ENCODE peak calls at places on chromosome X, in four cellular contexts. X is HepG2, V is K562, O is GM12878. Q is an unnamed sample.

GRCh38 chrX:107565916-107566602 is 62.3 kb upstream of the PRPS1 start:
- DNase-seq in X (peak; percentile 15), V (peak; percentile 29), O (no peak), Q (peak; percentile 74)

GRCh38 chrX:129600981-129601424 is 53.8 kb downstream of the APLN start:
- DNase-seq in X (peak; percentile 4), V (peak; percentile 29), O (no peak), Q (peak; percentile 61)

GRCh38 chrX:121365572-121366161 is 318.3 kb downstream of the GLUD2 start:
- DNase-seq in X (no peak), V (no peak), O (no peak), Q (no peak)

GRCh38 chrX:10325606-10326005 is 168.8 kb downstream of the CLCN4 start:
- DNase-seq in X (no peak), V (no peak), O (no peak), Q (no peak)

GRCh38 chrX:18146954-18147353 is 73.7 kb downstream of the BEND2 start:
- DNase-seq in X (peak; percentile 1), V (peak; percentile 22), O (no peak), Q (peak; percentile 30)

GRCh38 chrX:143664302-143664701 is 28.4 kb upstream of the SLITRK4 start:
- DNase-seq in X (no peak), V (no peak), O (no peak), Q (no peak)

GRCh38 chrX:57286507-57287251 is at the start of gene FAAH2:
- DNase-seq in X (peak; percentile 57), V (peak; percentile 7), O (peak; percentile 23), Q (no peak)

GRCh38 chrX:135009057-135009605 is 13.2 kb downstream of the RTL8B start:
- DNase-seq in X (peak; percentile 60), V (no peak), O (no peak), Q (no peak)

GRCh38 chrX:134626434-134626833 is 31.8 kb downstream of the PLAC1 start:
- DNase-seq in X (no peak), V (no peak), O (no peak), Q (no peak)

GRCh38 chrX:22795680-22796079 is 204.1 kb upstream of the DDX53 start:
- DNase-seq in X (no peak), V (no peak), O (no peak), Q (no peak)

GRCh38 chrX:136063340-136064079 is 78.3 kb downstream of the SLC9A6 start:
- DNase-seq in X (no peak), V (no peak), O (no peak), Q (no peak)

GRCh38 chrX:16786791-16787735 is 797 bp downstream of the TXLNG start:
- DNase-seq in X (no peak), V (peak; percentile 62), O (no peak), Q (peak; percentile 25)

DNA sequence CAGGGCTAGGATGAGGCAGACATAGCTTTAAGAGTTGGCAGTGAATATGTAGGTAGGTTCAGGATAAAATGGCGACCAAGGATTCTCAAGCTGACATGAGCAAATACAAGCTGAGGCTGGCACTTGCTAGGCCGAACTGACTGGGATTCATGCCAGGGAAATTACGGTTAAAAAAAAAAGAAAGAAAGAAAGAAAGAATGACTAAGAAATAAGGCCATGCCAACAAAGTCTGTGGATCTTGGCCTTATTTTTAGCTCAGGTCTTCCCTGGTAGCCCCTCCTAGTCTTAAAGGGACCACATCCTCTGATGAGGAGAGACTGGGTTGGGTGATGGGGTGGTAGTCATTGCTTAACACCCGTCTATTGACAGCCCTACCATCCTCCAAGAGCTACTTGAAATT is 64.4 kb upstream of the KLHL13 start:
- DNase-seq in X (no peak), V (no peak), O (no peak), Q (no peak)
- TF ChIP-seq TARDBP in X (no peak), V (no peak), O (no peak), Q (no peak)

GRCh38 chrX:154805696-154806091 is 409 bp upstream of the MPP1 start:
- DNase-seq in X (no peak), V (no peak), O (no peak), Q (no peak)
- TF ChIP-seq FOXM1 in X (no peak), V (no peak), O (no peak), Q (no peak)

DNA sequence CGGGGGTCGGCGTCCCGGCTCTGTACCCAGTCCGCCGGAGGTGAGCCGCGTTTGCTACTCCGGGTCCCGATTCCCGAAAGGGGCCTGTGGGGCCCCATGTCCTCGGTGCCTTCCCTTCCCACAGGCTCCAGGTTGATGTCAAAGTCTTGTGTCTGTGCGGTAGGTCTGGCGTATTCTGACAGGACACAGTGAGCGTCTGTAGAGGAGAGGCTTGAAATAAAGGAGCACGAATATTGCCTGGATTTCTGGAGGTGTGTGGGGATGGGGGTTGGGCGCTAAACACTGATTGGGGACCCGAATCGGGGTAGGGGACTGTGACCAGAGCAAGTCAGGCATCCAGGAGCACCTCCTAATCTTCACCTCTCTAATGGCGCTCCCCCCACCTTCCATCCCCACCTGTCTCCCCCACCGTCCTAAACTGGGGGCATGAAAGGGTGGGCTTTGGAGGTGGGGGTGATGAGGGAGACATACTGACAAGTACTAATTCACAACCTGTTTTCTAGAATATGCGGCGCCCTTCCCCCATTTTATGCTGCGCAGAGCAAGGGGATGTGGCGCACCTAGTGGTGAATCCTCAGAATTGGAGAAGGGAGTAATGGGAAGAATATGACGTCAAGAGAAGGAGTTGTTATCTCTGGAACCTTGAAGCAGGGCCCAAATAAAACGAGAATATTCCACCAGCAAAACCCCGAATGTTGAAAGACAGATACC is 874 bp downstream of the GPRASP2 start:
- DNase-seq in X (no peak), V (peak; percentile 39), O (no peak), Q (peak; percentile 54)
- TF ChIP-seq TARDBP in X (no peak), V (no peak), O (no peak), Q (no peak)

GRCh38 chrX:54397113-54397512 is 39.3 kb upstream of the WNK3 start:
- DNase-seq in X (no peak), V (no peak), O (no peak), Q (no peak)
- TF ChIP-seq FOXM1 in X (no peak), V (no peak), O (no peak), Q (no peak)

GRCh38 chrX:103483720-103484119 is 35.6 kb downstream of the RAB40A start:
- DNase-seq in X (no peak), V (no peak), O (no peak), Q (no peak)

GRCh38 chrX:103488794-103489193 is 30.5 kb downstream of the RAB40A start:
- DNase-seq in X (no peak), V (no peak), O (no peak), Q (no peak)

GRCh38 chrX:103488332-103488731 is 31.0 kb downstream of the RAB40A start:
- DNase-seq in X (no peak), V (peak; percentile 5), O (no peak), Q (peak; percentile 71)
- TF ChIP-seq TARDBP in X (no peak), V (no peak), O (no peak), Q (no peak)

GRCh38 chrX:1325515-1326116 is 11.0 kb upstream of the IL3RA start:
- DNase-seq in X (no peak), V (no peak), O (no peak), Q (no peak)

GRCh38 chrX:1321689-1322088 is 14.9 kb upstream of the IL3RA start:
- DNase-seq in X (no peak), V (no peak), O (no peak), Q (no peak)

GRCh38 chrX:1327651-1328304 is 8.8 kb upstream of the IL3RA start:
- DNase-seq in X (no peak), V (no peak), O (peak; percentile 68), Q (no peak)

GRCh38 chrX:1322393-1322792 is 14.2 kb upstream of the IL3RA start:
- DNase-seq in X (no peak), V (no peak), O (no peak), Q (no peak)

GRCh38 chrX:1323315-1323714 is 13.3 kb upstream of the IL3RA start:
- DNase-seq in X (peak; percentile 51), V (peak; percentile 54), O (peak; percentile 55), Q (peak; percentile 74)
- TF ChIP-seq FOXM1 in X (no peak), V (no peak), O (no peak), Q (no peak)

GRCh38 chrX:51336584-51336983 is 4.0 kb downstream of the NUDT10 start:
- DNase-seq in X (peak; percentile 13), V (peak; percentile 17), O (no peak), Q (peak; percentile 52)
- TF ChIP-seq TARDBP in X (no peak), V (no peak), O (no peak), Q (no peak)

GRCh38 chrX:48649109-48649508 is 34.5 kb upstream of the WAS start:
- DNase-seq in X (no peak), V (no peak), O (no peak), Q (no peak)

GRCh38 chrX:48645669-48646068 is 37.9 kb upstream of the WAS start:
- DNase-seq in X (no peak), V (no peak), O (no peak), Q (no peak)

DNA sequence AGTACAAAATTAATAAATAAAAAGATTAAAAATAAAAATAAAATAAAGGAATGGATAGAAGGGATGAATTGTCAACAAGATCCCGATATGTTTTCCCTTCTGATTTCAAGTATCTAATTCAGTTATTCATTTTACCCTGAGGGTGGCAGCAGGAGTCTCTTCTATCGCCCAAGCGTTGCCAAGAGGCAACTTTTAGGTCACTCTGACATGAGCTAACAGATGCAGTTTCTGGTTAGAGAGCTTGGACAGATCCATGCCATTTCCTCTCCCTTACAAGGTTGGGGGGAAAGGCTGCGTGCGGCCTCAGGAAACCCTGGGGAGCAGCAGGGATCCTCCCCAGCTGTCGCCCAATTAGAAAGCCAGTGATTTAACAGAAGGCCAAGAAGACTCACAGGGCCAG is 35.3 kb upstream of the WAS start:
- DNase-seq in X (peak; percentile 28), V (peak; percentile 12), O (no peak), Q (peak; percentile 23)
- TF ChIP-seq FOXM1 in X (no peak), V (no peak), O (no peak), Q (no peak)